ENCODE peak calls at places on chromosomes 11 and 22, in four cellular contexts. F, L, O and N are unnamed samples. For H3K36me3, the result is how much of the 10 kb centered on the place peaks cover.

GRCh38 chr11:35303596-35304392 is 115.6 kb downstream of the SLC1A2 start:
- DNase-seq in O (peak), L (no peak), F (no peak), N (peak)

GRCh38 chr11:78884761-78885160 is 310.1 kb upstream of the NARS2 start:
- DNase-seq in O (no peak), L (no peak), F (no peak), N (no peak)

GRCh38 chr11:81963018-81963417 is 770.6 kb downstream of the FAM181B start:
- DNase-seq in O (no peak), L (peak), F (peak), N (no peak)

GRCh38 chr22:40525250-40525884 is 111.2 kb downstream of the MRTFA start:
- DNase-seq in L (peak), F (peak), O (peak), N (no peak)

GRCh38 chr22:25564320-25564978 is at the start of gene GRK3:
- DNase-seq in F (peak), O (peak), L (peak), N (peak)

GRCh38 chr11:75668508-75669297 is at the start of gene MAP6:
- DNase-seq in L (no peak), F (no peak), O (peak), N (no peak)

GRCh38 chr11:114259124-114259526 is 37.1 kb upstream of the NNMT start:
- DNase-seq in O (no peak), F (peak), L (no peak), N (no peak)

GRCh38 chr11:101475699-101476098 is 108.1 kb downstream of the TRPC6 start:
- DNase-seq in L (no peak), O (no peak), F (no peak), N (no peak)

GRCh38 chr11:68164437-68164836 is 43.2 kb upstream of the CHKA start:
- DNase-seq in O (peak), F (no peak), L (no peak), N (peak)

GRCh38 chr11:61488651-61489291 is 19.8 kb upstream of the LRRC10B start:
- DNase-seq in L (no peak), F (no peak), O (peak), N (no peak)

GRCh38 chr22:41910050-41910598 is 4.8 kb downstream of the SHISA8 start:
- DNase-seq in L (no peak), O (no peak), F (no peak), N (no peak)

GRCh38 chr11:88779551-88779950 is 286.2 kb downstream of the GRM5 start:
- DNase-seq in L (no peak), F (no peak), O (peak), N (peak)

GRCh38 chr22:37383342-37383741 is 43.9 kb downstream of the ELFN2 start:
- DNase-seq in O (no peak), F (peak), L (no peak), N (no peak)

GRCh38 chr11:102666331-102666957 is 39.1 kb downstream of the MMP27 start:
- DNase-seq in O (peak), F (peak), L (peak), N (peak)

GRCh38 chr11:13928566-13929251 is 33.8 kb upstream of the SPON1 start:
- DNase-seq in F (peak), O (peak), L (peak), N (peak)

GRCh38 chr11:7540830-7541555 is 27.2 kb downstream of the PPFIBP2 start:
- DNase-seq in L (no peak), O (no peak), F (no peak), N (no peak)

GRCh38 chr22:35686298-35686697 is 31.4 kb upstream of the APOL5 start:
- DNase-seq in F (peak), L (no peak), O (no peak), N (no peak)

GRCh38 chr11:8080674-8081590 is at the start of gene TUB:
- DNase-seq in F (no peak), O (no peak), L (no peak), N (no peak)

GRCh38 chr11:35066783-35067476 is 72.0 kb upstream of the CD44 start:
- DNase-seq in F (no peak), O (no peak), L (no peak), N (no peak)

GRCh38 chr11:76282786-76283185 is 76.5 kb upstream of the WNT11 start:
- DNase-seq in O (no peak), L (no peak), F (no peak), N (no peak)

GRCh38 chr11:35061516-35062440 is 77.2 kb upstream of the CD44 start:
- DNase-seq in O (no peak), L (no peak), F (no peak), N (no peak)

GRCh38 chr22:16915711-16916110 is 90.5 kb upstream of the XKR3 start:
- DNase-seq in F (peak), O (peak), L (no peak), N (no peak)

GRCh38 chr11:12142179-12142578 is 31.8 kb downstream of the MICAL2 start:
- DNase-seq in L (no peak), O (no peak), F (no peak), N (no peak)

GRCh38 chr11:4068962-4069361 is 25.6 kb upstream of the RRM1 start:
- DNase-seq in O (no peak), L (no peak), F (peak), N (peak)

GRCh38 chr11:82995754-82996398 is 75.8 kb downstream of the RAB30 start:
- DNase-seq in L (no peak), F (no peak), O (peak), N (peak)

GRCh38 chr22:19045094-19045493 is 77.1 kb downstream of the DGCR2 start:
- DNase-seq in F (no peak), L (no peak), O (no peak), N (no peak)

GRCh38 chr22:19047993-19048392 is 74.2 kb downstream of the DGCR2 start:
- DNase-seq in O (no peak), L (no peak), F (no peak), N (no peak)

GRCh38 chr22:19048531-19048930 is 73.7 kb downstream of the DGCR2 start:
- DNase-seq in L (no peak), F (no peak), O (no peak), N (no peak)

GRCh38 chr22:19046287-19046686 is 75.9 kb downstream of the DGCR2 start:
- DNase-seq in O (no peak), F (no peak), L (no peak), N (no peak)

GRCh38 chr22:19046719-19047609 is 75.2 kb downstream of the DGCR2 start:
- DNase-seq in L (no peak), O (no peak), F (no peak), N (no peak)
- H3K36me3 ChIP-seq in L (under half), O (under half), F (half or more), N (under half)

DNA sequence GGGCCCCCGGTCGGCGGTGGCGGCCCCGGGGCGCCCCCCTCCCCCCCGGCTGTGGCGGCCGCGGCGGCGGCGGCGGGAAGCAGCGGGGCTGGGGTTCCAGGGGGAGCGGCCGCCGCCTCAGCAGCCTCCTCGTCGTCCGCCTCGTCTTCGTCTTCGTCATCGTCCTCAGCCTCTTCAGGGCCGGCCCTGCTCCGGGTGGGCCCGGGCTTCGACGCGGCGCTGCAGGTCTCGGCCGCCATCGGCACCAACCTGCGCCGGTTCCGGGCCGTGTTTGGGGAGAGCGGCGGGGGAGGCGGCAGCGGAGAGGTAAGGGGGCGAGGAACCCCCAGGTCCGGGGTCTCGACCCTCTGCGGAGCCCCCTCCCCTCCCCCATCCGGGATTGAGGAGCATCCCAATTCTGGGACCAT is 350 bp downstream of the KMT2A start:
- DNase-seq in L (no peak), O (no peak), F (peak), N (no peak)
- H2AFZ ChIP-seq in L (peak), O (peak), F (no peak), N (no peak)

GRCh38 chr11:134476435-134477021 is 64.5 kb upstream of the B3GAT1 start:
- DNase-seq in F (no peak), O (no peak), L (no peak), N (no peak)

GRCh38 chr11:134474942-134475341 is 62.9 kb upstream of the B3GAT1 start:
- DNase-seq in O (no peak), L (no peak), F (no peak), N (no peak)

GRCh38 chr11:134472188-134472455 is 60.1 kb upstream of the B3GAT1 start:
- DNase-seq in L (no peak), F (no peak), O (no peak), N (no peak)

GRCh38 chr11:134475951-134476350 is 63.9 kb upstream of the B3GAT1 start:
- DNase-seq in L (no peak), O (no peak), F (no peak), N (no peak)

DNA sequence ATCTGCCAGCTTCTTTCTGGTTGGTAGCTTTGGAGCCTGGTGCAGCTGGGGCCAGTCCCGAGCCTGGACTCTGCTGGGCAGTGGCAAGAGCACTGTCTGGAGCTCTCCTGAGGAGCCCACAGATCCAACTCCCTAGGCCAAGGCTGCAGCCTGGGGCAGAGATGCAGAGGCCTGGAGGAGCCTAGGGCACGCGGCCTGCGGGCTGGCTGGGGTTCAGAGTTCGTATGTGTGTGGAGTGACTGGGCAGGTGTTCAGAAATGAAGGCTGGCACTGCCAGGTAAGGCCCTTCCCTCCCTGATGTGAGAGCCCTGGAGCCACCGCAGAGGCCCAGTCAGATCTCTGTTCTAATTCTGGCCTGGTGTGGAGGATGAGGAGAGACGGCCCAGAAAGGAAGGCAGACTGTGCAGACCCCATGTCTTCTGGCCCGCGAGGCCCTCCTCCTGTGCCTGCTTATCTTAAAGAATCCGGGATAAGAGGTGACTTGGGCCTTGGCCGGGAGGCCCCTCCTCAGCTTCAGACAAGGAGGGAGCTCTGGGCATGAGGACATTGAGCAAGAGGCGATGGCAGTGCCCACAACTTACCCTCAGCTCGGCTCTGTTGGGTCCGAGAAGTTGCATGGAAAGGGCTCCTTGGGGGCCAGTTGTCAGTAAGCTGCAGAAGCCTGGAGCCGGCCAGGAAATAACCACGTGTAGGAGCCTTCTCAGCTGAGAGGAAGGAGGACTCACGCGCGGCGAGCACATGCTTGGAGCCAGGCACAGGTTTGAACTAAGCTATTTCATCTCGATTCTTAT is 62.2 kb upstream of the B3GAT1 start:
- DNase-seq in O (no peak), L (no peak), F (no peak), N (no peak)
- H3K36me3 ChIP-seq in O (under half), L (under half), F (under half), N (under half)

GRCh38 chr22:20867179-20868099 is 8.6 kb downstream of the SNAP29 start:
- DNase-seq in F (peak), O (no peak), L (peak), N (no peak)
- H2AFZ ChIP-seq in F (no peak), O (no peak), L (peak), N (no peak)

GRCh38 chr11:65503923-65504670 is 5.3 kb downstream of the MALAT1 start:
- DNase-seq in F (no peak), L (peak), O (peak), N (peak)

GRCh38 chr11:65505434-65506315 is 6.8 kb downstream of the MALAT1 start:
- DNase-seq in L (peak), O (no peak), F (peak), N (peak)

GRCh38 chr11:65503606-65503922 is 4.7 kb downstream of the MALAT1 start:
- DNase-seq in F (no peak), O (no peak), L (no peak), N (no peak)

GRCh38 chr11:65506316-65506769 is 7.5 kb downstream of the MALAT1 start:
- DNase-seq in F (no peak), L (no peak), O (no peak), N (no peak)

DNA sequence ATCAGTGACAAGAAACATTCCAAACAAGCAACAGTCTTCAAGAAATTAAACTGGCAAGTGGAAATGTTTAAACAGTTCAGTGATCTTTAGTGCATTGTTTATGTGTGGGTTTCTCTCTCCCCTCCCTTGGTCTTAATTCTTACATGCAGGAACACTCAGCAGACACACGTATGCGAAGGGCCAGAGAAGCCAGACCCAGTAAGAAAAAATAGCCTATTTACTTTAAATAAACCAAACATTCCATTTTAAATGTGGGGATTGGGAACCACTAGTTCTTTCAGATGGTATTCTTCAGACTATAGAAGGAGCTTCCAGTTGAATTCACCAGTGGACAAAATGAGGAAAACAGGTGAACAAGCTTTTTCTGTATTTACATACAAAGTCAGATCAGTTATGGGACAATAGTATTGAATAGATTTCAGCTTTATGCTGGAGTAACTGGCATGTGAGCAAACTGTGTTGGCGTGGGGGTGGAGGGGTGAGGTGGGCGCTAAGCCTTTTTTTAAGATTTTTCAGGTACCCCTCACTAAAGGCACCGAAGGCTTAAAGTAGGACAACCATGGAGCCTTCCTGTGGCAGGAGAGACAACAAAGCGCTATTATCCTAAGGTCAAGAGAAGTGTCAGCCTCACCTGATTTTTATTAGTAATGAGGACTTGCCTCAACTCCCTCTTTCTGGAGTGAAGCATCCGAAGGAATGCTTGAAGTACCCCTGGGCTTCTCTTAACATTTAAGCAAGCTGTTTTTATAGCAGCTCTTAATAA is 6.0 kb downstream of the MALAT1 start:
- DNase-seq in L (peak), O (no peak), F (no peak), N (peak)
- H3K36me3 ChIP-seq in L (under half), O (under half), F (half or more), N (half or more)

GRCh38 chr11:10305262-10305963 is 540 bp downstream of the ADM start:
- DNase-seq in O (peak), L (no peak), F (no peak), N (no peak)
- H2AFZ ChIP-seq in O (peak), L (peak), F (peak), N (peak)

GRCh38 chr11:18495703-18496102 is 31.0 kb downstream of the TSG101 start:
- DNase-seq in F (no peak), L (no peak), O (no peak), N (no peak)

GRCh38 chr11:18495268-18495667 is 31.5 kb downstream of the TSG101 start:
- DNase-seq in F (peak), O (no peak), L (no peak), N (no peak)

GRCh38 chr11:18501629-18502028 is 25.1 kb downstream of the TSG101 start:
- DNase-seq in L (no peak), O (no peak), F (no peak), N (no peak)

GRCh38 chr11:18493310-18493709 is 33.4 kb downstream of the TSG101 start:
- DNase-seq in F (no peak), O (no peak), L (no peak), N (no peak)

GRCh38 chr11:18498039-18498438 is 28.7 kb downstream of the TSG101 start:
- DNase-seq in O (no peak), F (no peak), L (no peak), N (no peak)
- H3K36me3 ChIP-seq in O (under half), F (half or more), L (under half), N (under half)

DNA sequence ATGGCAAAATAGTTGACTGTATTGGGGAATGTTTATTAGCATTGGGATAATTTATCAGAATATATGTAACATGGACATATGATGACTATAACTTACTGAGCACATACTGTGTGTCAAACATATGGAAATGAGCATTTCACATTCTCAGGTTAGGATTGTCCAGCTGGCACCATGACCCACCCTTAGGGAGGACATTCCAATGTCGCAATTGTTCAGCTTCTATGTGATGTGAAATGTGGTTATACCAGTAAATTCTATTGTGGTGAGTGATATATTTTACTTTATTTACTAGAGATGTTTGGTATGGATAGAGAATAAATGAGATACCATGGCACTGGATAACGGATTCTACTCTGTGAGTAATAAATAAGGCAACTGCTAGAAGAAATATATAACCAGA is 50.4 kb downstream of the OR4A47 start:
- DNase-seq in L (no peak), O (no peak), F (no peak), N (no peak)
- H2AFZ ChIP-seq in L (no peak), O (no peak), F (no peak), N (no peak)